ENCODE peak calls at places on chromosomes 1 and 21, in seven cellular contexts. E, J, V, P, H, R and B are unnamed samples.

GRCh38 chr1:111738133-111738435 is 1.1 kb downstream of the INKA2 start:
- DNase-seq in E (no peak), R (no peak), H (no peak), P (no peak), J (no peak), V (no peak), B (no peak)

GRCh38 chr1:21508580-21509350 is 458 bp upstream of the ALPL start:
- DNase-seq in H (no peak), J (no peak), E (peak; percentile 57), V (peak; percentile 56), P (peak; percentile 76), R (peak; percentile 32), B (peak; percentile 73)

GRCh38 chr21:43337901-43338655 is 88.9 kb downstream of the SIK1 start:
- DNase-seq in V (no peak), J (no peak), R (peak; percentile 74), E (peak; percentile 52), P (no peak), H (no peak), B (no peak)

GRCh38 chr1:54884768-54885167 is 2.2 kb downstream of the DHCR24 start:
- DNase-seq in E (no peak), J (no peak), R (no peak), P (no peak), V (no peak), H (no peak), B (no peak)

GRCh38 chr1:36863500-36863899 is 170.8 kb downstream of the GRIK3 start:
- DNase-seq in E (no peak), P (no peak), H (no peak), J (no peak), V (no peak), R (no peak), B (no peak)

GRCh38 chr21:38092033-38092432 is 164.8 kb upstream of the KCNJ15 start:
- DNase-seq in V (no peak), P (no peak), J (no peak), E (no peak), R (no peak), H (no peak), B (no peak)

GRCh38 chr1:10932088-10932487 is 80.4 kb upstream of the TARDBP start:
- DNase-seq in P (no peak), R (no peak), H (no peak), V (no peak), J (no peak), E (no peak), B (no peak)

GRCh38 chr1:29259802-29260441 is 23.6 kb downstream of the PTPRU start:
- DNase-seq in H (no peak), R (peak; percentile 26), J (no peak), V (no peak), E (no peak), P (peak; percentile 67), B (peak; percentile 67)

GRCh38 chr1:99648107-99648506 is 2.2 kb downstream of the PALMD start:
- DNase-seq in P (peak; percentile 73), E (no peak), H (peak; percentile 22), J (peak; percentile 90), R (no peak), V (no peak), B (peak; percentile 54)

GRCh38 chr1:234927968-234928635 is 200.5 kb downstream of the TOMM20 start:
- DNase-seq in H (no peak), R (no peak), V (no peak), P (no peak), E (peak; percentile 21), J (no peak), B (no peak)

GRCh38 chr1:64598100-64598571 is 128.2 kb downstream of the CACHD1 start:
- DNase-seq in H (peak; percentile 55), P (no peak), J (no peak), V (no peak), E (no peak), R (no peak), B (no peak)

GRCh38 chr1:248886237-248886895 is 19.7 kb upstream of the PGBD2 start:
- DNase-seq in P (no peak), J (no peak), V (no peak), R (no peak), E (no peak), H (no peak), B (no peak)

GRCh38 chr1:85571830-85572229 is 8.7 kb upstream of the CCN1 start:
- DNase-seq in V (no peak), H (peak; percentile 51), J (no peak), R (no peak), P (no peak), E (no peak), B (no peak)

GRCh38 chr1:242745079-242745478 is 220.6 kb upstream of the PLD5 start:
- DNase-seq in E (no peak), H (no peak), R (peak; percentile 37), P (no peak), V (no peak), J (no peak), B (no peak)

GRCh38 chr21:45891388-45892155 is 90.0 kb upstream of the COL6A1 start:
- DNase-seq in R (no peak), P (no peak), V (no peak), J (no peak), H (no peak), E (no peak), B (no peak)

GRCh38 chr1:182299728-182300581 is 91.6 kb downstream of the GLUL start:
- DNase-seq in R (no peak), H (no peak), J (no peak), E (no peak), P (peak; percentile 67), V (no peak), B (peak; percentile 52)

GRCh38 chr1:234725177-234726132 is 115.5 kb upstream of the IRF2BP2 start:
- DNase-seq in V (peak; percentile 11), J (no peak), R (no peak), H (no peak), E (peak; percentile 68), P (peak; percentile 44), B (no peak)

GRCh38 chr1:205226868-205227583 is 720 bp upstream of the TMCC2 start:
- DNase-seq in H (peak; percentile 37), R (no peak), E (peak; percentile 35), P (no peak), J (no peak), V (no peak), B (no peak)

GRCh38 chr1:226292874-226293552 is 16.0 kb downstream of the LIN9 start:
- DNase-seq in J (no peak), V (no peak), E (no peak), P (no peak), R (no peak), H (no peak), B (no peak)

GRCh38 chr1:94299627-94300552 is 62.5 kb upstream of the ARHGAP29 start:
- DNase-seq in J (peak; percentile 69), E (no peak), H (peak; percentile 98), V (no peak), P (no peak), R (no peak), B (no peak)

GRCh38 chr1:112723511-112723839 is 8.3 kb upstream of the PPM1J start:
- DNase-seq in R (no peak), J (no peak), E (no peak), H (no peak), V (no peak), P (no peak), B (no peak)

GRCh38 chr1:47181955-47182680 is 7.7 kb downstream of the PDZK1IP1 start:
- DNase-seq in P (no peak), V (no peak), H (peak; percentile 83), E (no peak), J (no peak), R (no peak), B (no peak)